ENCODE peak calls at places on chromosome 1, in seven cellular contexts. I, B, Z, N, M, U and T are unnamed samples.

GRCh38 chr1:170586942-170587593 is 55.1 kb downstream of the GORAB start:
- DNase-seq in I (no peak), B (peak; percentile 7), Z (no peak), N (no peak), M (peak; percentile 21), U (no peak), T (no peak)

GRCh38 chr1:85553416-85553815 is 27.1 kb upstream of the CCN1 start:
- DNase-seq in I (no peak), B (no peak), Z (no peak), N (no peak), M (no peak), U (no peak), T (no peak)

GRCh38 chr1:216944864-216945505 is 221.8 kb upstream of the ESRRG start:
- DNase-seq in I (no peak), B (no peak), Z (no peak), N (peak; percentile 61), M (no peak), U (no peak), T (no peak)

GRCh38 chr1:48776400-48777218 is at the start of gene BEND5:
- DNase-seq in I (no peak), B (peak; percentile 59), Z (peak; percentile 37), N (peak; percentile 91), M (peak; percentile 70), U (peak; percentile 53), T (peak; percentile 9)

GRCh38 chr1:87329051-87329755 is 523 bp downstream of the LMO4 start:
- DNase-seq in I (peak; percentile 29), B (peak; percentile 50), Z (peak; percentile 57), N (peak; percentile 76), M (peak; percentile 63), U (peak; percentile 49), T (peak; percentile 70)

GRCh38 chr1:92817137-92817697 is 14.6 kb upstream of the RPL5 start:
- DNase-seq in I (no peak), B (no peak), Z (peak; percentile 24), N (no peak), M (no peak), U (no peak), T (no peak)

GRCh38 chr1:248926401-248927182 is 20.6 kb downstream of the PGBD2 start:
- DNase-seq in I (peak; percentile 83), B (no peak), Z (no peak), N (no peak), M (no peak), U (no peak), T (no peak)

GRCh38 chr1:174040387-174040786 is 18.2 kb upstream of the RC3H1 start:
- DNase-seq in I (peak; percentile 89), B (no peak), Z (no peak), N (no peak), M (no peak), U (no peak), T (peak; percentile 64)

GRCh38 chr1:170619167-170620030 is 44.5 kb upstream of the PRRX1 start:
- DNase-seq in I (peak; percentile 45), B (no peak), Z (no peak), N (no peak), M (peak; percentile 40), U (no peak), T (no peak)

GRCh38 chr1:226626577-226626956 is 78.0 kb downstream of the STUM start:
- DNase-seq in I (peak; percentile 61), B (peak; percentile 76), Z (peak; percentile 68), N (peak; percentile 74), M (peak; percentile 87), U (peak; percentile 76), T (peak; percentile 78)

GRCh38 chr1:29569971-29570634 is 333.8 kb downstream of the PTPRU start:
- DNase-seq in I (peak; percentile 42), B (no peak), Z (no peak), N (no peak), M (no peak), U (no peak), T (no peak)

GRCh38 chr1:184975208-184975875 is 1.0 kb upstream of the NIBAN1 start:
- DNase-seq in I (no peak), B (no peak), Z (no peak), N (no peak), M (no peak), U (no peak), T (no peak)

GRCh38 chr1:217403321-217403720 is 227.6 kb downstream of the GPATCH2 start:
- DNase-seq in I (no peak), B (no peak), Z (no peak), N (no peak), M (no peak), U (no peak), T (no peak)

GRCh38 chr1:67970088-67970487 is 80.3 kb downstream of the DIRAS3 start:
- DNase-seq in I (peak; percentile 81), B (no peak), Z (no peak), N (no peak), M (no peak), U (no peak), T (peak; percentile 52)

GRCh38 chr1:205546541-205546940 is 42.1 kb downstream of the CDK18 start:
- DNase-seq in I (no peak), B (no peak), Z (no peak), N (no peak), M (no peak), U (no peak), T (no peak)

GRCh38 chr1:21174638-21175323 is 1.9 kb downstream of the EIF4G3 start:
- DNase-seq in I (peak; percentile 52), B (no peak), Z (no peak), N (no peak), M (peak; percentile 13), U (no peak), T (peak; percentile 87)

GRCh38 chr1:222618001-222618879 is at the start of gene MIA3:
- DNase-seq in I (no peak), B (peak; percentile 84), Z (peak; percentile 34), N (peak; percentile 91), M (peak; percentile 87), U (peak; percentile 78), T (peak; percentile 88)

GRCh38 chr1:112673589-112674439 is 645 bp upstream of the MOV10 start:
- DNase-seq in I (peak; percentile 66), B (peak; percentile 42), Z (no peak), N (peak; percentile 24), M (peak; percentile 40), U (no peak), T (peak; percentile 82)

GRCh38 chr1:216700779-216701178 is 22.4 kb downstream of the ESRRG start:
- DNase-seq in I (no peak), B (no peak), Z (no peak), N (no peak), M (no peak), U (no peak), T (no peak)

GRCh38 chr1:24149854-24150227 is 6.9 kb upstream of the IL22RA1 start:
- DNase-seq in I (peak; percentile 91), B (no peak), Z (peak; percentile 74), N (no peak), M (no peak), U (no peak), T (peak; percentile 50)

GRCh38 chr1:154353460-154353904 is 28.2 kb downstream of the ATP8B2 start:
- DNase-seq in I (peak; percentile 27), B (no peak), Z (peak; percentile 44), N (peak; percentile 21), M (peak; percentile 48), U (peak; percentile 48), T (peak; percentile 29)

GRCh38 chr1:112618114-112618720 is 724 bp downstream of the ST7L start:
- DNase-seq in I (peak; percentile 34), B (no peak), Z (no peak), N (peak; percentile 4), M (no peak), U (no peak), T (no peak)

GRCh38 chr1:156616463-156616862 is 2.8 kb upstream of the HAPLN2 start:
- DNase-seq in I (peak; percentile 60), B (peak; percentile 76), Z (no peak), N (no peak), M (peak; percentile 69), U (no peak), T (peak; percentile 70)

GRCh38 chr1:39294531-39294930 is 90.0 kb downstream of the MACF1 start:
- DNase-seq in I (no peak), B (no peak), Z (no peak), N (no peak), M (no peak), U (no peak), T (no peak)
- H3K27ac ChIP-seq in I (no peak overlapping the region), B (no peak overlapping the region), Z (peak overlapping the region; percentile 35), N (no peak overlapping the region), M (no peak overlapping the region), U (peak overlapping the region; percentile 87), T (no peak overlapping the region)

DNA sequence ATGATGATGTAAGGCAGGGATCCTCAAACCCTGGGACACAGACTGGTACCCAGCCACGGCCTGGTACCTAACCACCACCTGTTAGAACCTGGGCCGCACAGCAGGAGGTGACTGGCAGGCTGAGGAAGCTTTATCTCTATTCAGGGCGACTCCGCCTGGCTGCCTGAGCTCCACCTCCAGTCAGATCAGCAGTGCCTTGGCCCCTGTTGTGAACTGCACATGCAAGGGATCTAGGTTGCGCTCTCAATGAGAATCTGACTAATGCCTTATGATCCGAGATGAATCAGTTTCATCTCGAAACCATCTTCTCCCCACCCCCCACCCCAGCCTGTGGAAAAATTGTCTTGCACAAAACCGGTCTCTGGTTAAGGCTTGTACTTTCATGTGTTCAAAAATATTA is 4.2 kb downstream of the RNPC3 start:
- DNase-seq in I (peak; percentile 66), B (no peak), Z (no peak), N (peak; percentile 58), M (no peak), U (no peak), T (no peak)
- H3K36me3 ChIP-seq in I (no peaks in the 10 kb centered on the region), B (peaks cover 49% of the 10 kb centered on the region), Z (no peaks in the 10 kb centered on the region), N (peaks cover 4% of the 10 kb centered on the region), M (no peaks in the 10 kb centered on the region), U (peaks cover 2% of the 10 kb centered on the region), T (peaks cover 3% of the 10 kb centered on the region)

DNA sequence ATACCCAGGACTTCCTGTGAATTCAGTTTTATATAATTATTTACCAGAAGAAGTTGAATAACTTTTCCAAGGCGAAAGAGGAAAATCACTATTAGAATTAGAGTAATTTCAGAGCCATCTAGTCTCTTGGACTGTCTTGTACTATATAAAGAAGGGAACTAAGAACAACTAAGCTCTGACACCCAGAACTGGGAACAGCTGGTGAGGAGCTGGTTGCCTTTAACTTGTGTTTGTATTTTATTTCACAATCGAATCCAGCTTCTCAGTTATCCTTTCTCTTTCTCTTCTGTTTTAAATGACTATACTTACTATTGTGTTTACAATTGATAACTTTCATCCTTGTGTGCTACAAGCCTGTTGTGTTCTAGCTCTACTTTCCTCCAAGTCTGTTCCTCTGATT is 8.4 kb downstream of the SNX27 start:
- DNase-seq in I (no peak), B (no peak), Z (no peak), N (no peak), M (no peak), U (no peak), T (peak; percentile 59)
- H3K27ac ChIP-seq in I (no peak overlapping the region), B (no peak overlapping the region), Z (peak overlapping the region; percentile 72), N (no peak overlapping the region), M (peak overlapping the region; percentile 79), U (no peak overlapping the region), T (no peak overlapping the region)

GRCh38 chr1:230264342-230264741 is 161.8 kb downstream of the PGBD5 start:
- DNase-seq in I (no peak), B (no peak), Z (no peak), N (no peak), M (no peak), U (no peak), T (no peak)

GRCh38 chr1:230261918-230262650 is 164.0 kb downstream of the PGBD5 start:
- DNase-seq in I (no peak), B (no peak), Z (no peak), N (no peak), M (no peak), U (no peak), T (no peak)

GRCh38 chr1:230265200-230266115 is 160.7 kb downstream of the PGBD5 start:
- DNase-seq in I (no peak), B (no peak), Z (no peak), N (no peak), M (no peak), U (no peak), T (no peak)

GRCh38 chr1:230263573-230264195 is 162.4 kb downstream of the PGBD5 start:
- DNase-seq in I (no peak), B (no peak), Z (no peak), N (no peak), M (no peak), U (no peak), T (peak; percentile 87)

GRCh38 chr1:230262867-230263572 is 163.1 kb downstream of the PGBD5 start:
- DNase-seq in I (no peak), B (no peak), Z (no peak), N (no peak), M (no peak), U (no peak), T (no peak)
- H3K36me3 ChIP-seq in I (peaks cover 24% of the 10 kb centered on the region), B (peaks cover 91% of the 10 kb centered on the region), Z (no peaks in the 10 kb centered on the region), N (no peaks in the 10 kb centered on the region), M (no peaks in the 10 kb centered on the region), U (peaks cover 36% of the 10 kb centered on the region), T (no peaks in the 10 kb centered on the region)